ENCODE peak calls at places on chromosomes 1 and 21, in six cellular contexts. Q, L, C, E, K and N are unnamed samples.

GRCh38 chr1:150804671-150805070 is 3.4 kb downstream of the CTSK start:
- DNase-seq in E (no peak), L (no peak), Q (no peak), K (no peak), C (no peak), N (no peak)

GRCh38 chr1:90174246-90174645 is 179.3 kb downstream of the ZNF326 start:
- DNase-seq in L (no peak), Q (no peak), E (no peak), K (no peak), C (no peak), N (no peak)

GRCh38 chr1:61244114-61244513 is 161.8 kb downstream of the NFIA start:
- DNase-seq in C (no peak), E (no peak), Q (peak; percentile 35), L (no peak), K (no peak), N (no peak)

GRCh38 chr1:204150702-204151561 is 912 bp downstream of the ETNK2 start:
- DNase-seq in K (no peak), C (no peak), L (peak; percentile 60), Q (peak; percentile 36), E (peak; percentile 57), N (no peak)

GRCh38 chr1:212774584-212774983 is 17.0 kb downstream of the NSL1 start:
- DNase-seq in K (no peak), Q (peak; percentile 88), L (no peak), C (no peak), E (no peak), N (no peak)

GRCh38 chr1:114206392-114206791 is 52.7 kb upstream of the SYT6 start:
- DNase-seq in L (no peak), C (no peak), E (no peak), K (no peak), Q (no peak), N (no peak)

GRCh38 chr1:89041055-89041707 is 18.5 kb upstream of the GBP3 start:
- DNase-seq in L (no peak), K (no peak), Q (no peak), C (no peak), E (no peak), N (no peak)

GRCh38 chr1:1763657-1764621 is 14.3 kb downstream of the NADK start:
- DNase-seq in K (peak; percentile 82), Q (peak; percentile 98), E (no peak), L (no peak), C (peak; percentile 96), N (no peak)

GRCh38 chr1:193494368-193494767 is 308.0 kb upstream of the B3GALT2 start:
- DNase-seq in K (no peak), E (no peak), L (no peak), C (no peak), Q (no peak), N (no peak)

GRCh38 chr1:9626201-9626608 is 25.3 kb upstream of the PIK3CD start:
- DNase-seq in Q (peak; percentile 34), L (no peak), K (no peak), C (no peak), E (no peak), N (no peak)

GRCh38 chr1:243489681-243490080 is 233.8 kb downstream of the SDCCAG8 start:
- DNase-seq in E (no peak), L (no peak), C (no peak), K (no peak), Q (no peak), N (no peak)

GRCh38 chr21:41664881-41665765 is 101.7 kb downstream of the RIPK4 start:
- DNase-seq in C (no peak), E (no peak), K (no peak), L (peak; percentile 38), Q (no peak), N (peak; percentile 44)

GRCh38 chr1:233815357-233815756 is 89.1 kb upstream of the SLC35F3 start:
- DNase-seq in L (no peak), E (no peak), K (no peak), C (no peak), Q (no peak), N (no peak)

DNA sequence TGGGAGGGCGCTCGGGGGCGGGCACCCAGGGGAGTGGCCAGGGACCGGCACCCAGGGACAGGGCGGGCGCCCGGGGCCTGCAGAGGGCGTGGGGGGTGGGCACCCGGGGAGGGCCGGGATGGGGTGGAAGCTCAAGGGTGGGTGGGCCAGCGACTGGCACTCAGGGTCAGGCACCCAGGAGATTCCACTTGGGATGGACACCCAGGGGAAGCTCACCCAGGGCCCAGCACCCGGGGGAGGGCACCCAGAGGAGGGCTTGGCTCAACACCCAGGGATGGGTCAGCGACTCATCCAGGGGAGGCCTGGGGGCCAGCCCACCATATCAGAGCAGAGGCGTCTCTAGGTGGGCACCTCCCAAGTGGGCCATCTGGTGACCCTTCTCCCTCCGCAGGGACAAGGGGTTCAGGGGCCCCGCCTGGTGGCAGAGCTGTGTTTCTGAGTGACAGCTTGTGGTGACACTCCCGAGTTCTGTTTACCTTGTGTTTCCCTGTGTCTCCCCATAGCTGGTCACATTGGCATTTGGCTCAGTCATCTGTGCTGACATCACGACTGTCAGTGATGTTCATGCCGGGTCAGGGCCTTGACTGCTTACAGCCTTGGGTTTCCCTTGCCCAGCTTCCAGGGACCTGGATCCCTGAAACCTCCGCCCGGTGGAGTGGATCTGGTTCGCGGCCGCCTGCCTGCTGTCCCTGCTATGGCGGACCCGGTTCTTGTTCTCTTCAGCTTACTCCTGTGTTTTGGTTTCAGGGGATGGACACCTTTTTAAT is 749 bp downstream of the IBA57 start:
- DNase-seq in L (peak; percentile 76), K (peak; percentile 79), C (peak; percentile 79), Q (peak; percentile 54), E (no peak), N (peak; percentile 72)
- TF ChIP-seq POLR2A in L (no peak), K (no peak), C (no peak), Q (no peak), E (no peak), N (no peak)

GRCh38 chr1:37599940-37600339 is 4.2 kb upstream of the GNL2 start:
- DNase-seq in E (no peak), K (no peak), L (no peak), Q (no peak), C (no peak), N (no peak)

GRCh38 chr1:37596182-37596667 is 488 bp upstream of the GNL2 start:
- DNase-seq in K (no peak), Q (no peak), L (no peak), E (no peak), C (no peak), N (no peak)

GRCh38 chr1:37593726-37594125 is 2.0 kb downstream of the GNL2 start:
- DNase-seq in K (no peak), L (no peak), E (no peak), C (no peak), Q (no peak), N (no peak)

GRCh38 chr1:37601441-37601840 is 5.7 kb upstream of the GNL2 start:
- DNase-seq in L (no peak), Q (no peak), C (no peak), E (no peak), K (no peak), N (no peak)

DNA sequence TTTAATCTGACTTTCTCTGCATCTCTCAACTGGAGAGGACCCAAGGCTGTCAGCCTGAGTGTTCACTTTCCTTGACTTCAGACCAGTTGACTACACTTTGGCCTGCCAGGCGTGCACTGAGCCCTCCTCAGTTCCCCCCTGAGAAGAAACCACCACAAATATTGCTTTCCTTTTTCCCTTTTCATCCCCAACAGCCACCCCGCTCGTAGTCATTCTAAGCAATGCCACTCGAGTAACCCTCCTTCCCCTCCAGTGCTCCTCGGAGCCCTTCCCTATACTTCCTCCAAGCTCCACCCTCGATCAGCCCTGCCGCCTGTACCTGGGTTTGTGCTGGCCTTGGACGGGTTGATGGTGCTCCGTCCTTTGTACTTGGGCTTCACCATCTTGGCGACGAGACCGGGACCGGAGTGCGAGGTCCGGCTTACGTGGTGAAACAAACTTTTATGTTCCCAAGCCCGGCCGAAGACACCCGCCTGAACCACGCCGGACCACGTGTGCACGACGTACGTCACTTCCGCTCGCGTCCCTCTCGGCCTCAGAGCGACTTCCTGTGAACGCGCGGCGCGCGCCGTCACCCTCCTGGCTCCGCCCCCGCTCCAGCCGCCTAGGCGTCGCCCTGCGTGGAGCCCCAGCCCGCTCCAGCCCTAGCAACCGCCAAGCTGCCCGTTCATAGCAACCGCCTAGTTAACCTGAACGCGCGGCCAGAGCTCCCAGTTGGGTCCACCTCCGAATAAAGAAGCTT is at the start of gene GNL2:
- DNase-seq in C (peak; percentile 96), K (peak; percentile 99), L (peak; percentile 94), E (peak; percentile 98), Q (peak; percentile 96), N (peak; percentile 96)
- TF ChIP-seq POLR2A in C (peak; percentile 86), K (peak; percentile 78), L (peak; percentile 71), E (peak; percentile 57), Q (peak; percentile 91), N (peak; percentile 89)

DNA sequence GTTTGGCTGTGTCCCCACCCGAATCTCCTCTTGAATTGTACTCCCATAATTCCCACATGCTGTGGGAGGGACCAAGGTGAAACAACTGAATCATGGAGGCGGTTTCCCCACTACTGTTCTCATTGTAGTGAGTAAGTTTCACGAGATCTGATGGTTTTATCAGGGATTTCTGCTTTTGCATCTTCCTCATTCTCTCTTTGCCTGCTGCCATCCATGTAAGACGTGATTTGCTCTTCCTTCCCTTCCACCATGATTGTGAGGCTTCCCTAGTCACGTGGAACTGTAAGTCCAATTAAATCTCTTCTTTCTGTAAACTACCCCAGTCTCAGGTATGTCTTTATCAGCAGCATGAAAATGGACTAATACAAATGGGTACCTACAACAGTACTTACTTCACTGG is 73.5 kb downstream of the PIK3R3 start:
- DNase-seq in L (no peak), C (no peak), Q (no peak), E (no peak), K (no peak), N (no peak)
- TF ChIP-seq POLR2A in L (no peak), C (no peak), Q (no peak), E (no peak), K (no peak), N (no peak)

DNA sequence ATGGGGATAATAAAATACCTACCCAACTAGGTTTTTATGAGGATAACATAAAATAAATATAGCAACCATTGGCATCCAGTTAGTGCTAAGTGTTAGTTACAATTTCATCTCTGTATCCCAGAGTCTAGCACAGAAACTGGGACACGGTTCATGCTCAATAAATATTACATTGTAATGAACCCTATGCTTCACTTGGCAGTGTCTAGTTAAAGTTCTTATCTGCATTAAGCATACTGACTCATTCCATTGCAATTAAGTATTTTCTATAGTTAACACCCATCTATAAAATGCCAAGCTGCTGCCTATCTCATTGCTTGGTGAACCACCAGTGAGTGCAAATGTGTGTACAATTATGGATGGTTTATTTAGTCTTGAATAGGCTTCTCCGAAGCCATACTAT is 15.2 kb downstream of the CHML start:
- DNase-seq in L (no peak), K (no peak), E (no peak), Q (no peak), C (no peak), N (no peak)
- TF ChIP-seq POLR2A in L (no peak), K (no peak), E (no peak), Q (no peak), C (no peak), N (no peak)

GRCh38 chr1:153122831-153123421 is 9.6 kb upstream of the SPRR2F start:
- DNase-seq in E (no peak), K (no peak), L (no peak), Q (no peak), C (no peak), N (no peak)
- TF ChIP-seq POLR2A in E (no peak), K (no peak), L (no peak), Q (no peak), C (no peak), N (no peak)